ENCODE peak calls at places on chromosomes 4 and X, in seven cellular contexts. One of them, this sample, is unnamed.

GRCh38 chrX:19758536-19758935 is 128.9 kb downstream of the SH3KBP1 start:
- DNase-seq in HCT116: no peak
- DNase-seq in stomach: no peak
- DNase-seq in upper lobe of left lung: no peak
- DNase-seq in adrenal gland: no peak
- DNase-seq in A549: no peak
- DNase-seq in NB4: peak
- DNase-seq in this sample: no peak

GRCh38 chr4:53763813-53764597 is 172.7 kb upstream of the LNX1 start:
- DNase-seq in NB4: no peak
- DNase-seq in HCT116: no peak
- DNase-seq in stomach: no peak
- DNase-seq in adrenal gland: no peak
- DNase-seq in A549: no peak
- DNase-seq in upper lobe of left lung: no peak
- DNase-seq in this sample: no peak

GRCh38 chrX:149145845-149146285 is 359.2 kb downstream of the IDS start:
- DNase-seq in adrenal gland: no peak
- DNase-seq in NB4: peak
- DNase-seq in HCT116: no peak
- DNase-seq in upper lobe of left lung: no peak
- DNase-seq in stomach: no peak
- DNase-seq in A549: no peak
- DNase-seq in this sample: no peak

GRCh38 chr4:102501176-102501634 is at the start of gene NFKB1:
- DNase-seq in A549: no peak
- DNase-seq in adrenal gland: peak
- DNase-seq in HCT116: no peak
- DNase-seq in stomach: peak
- DNase-seq in upper lobe of left lung: peak
- DNase-seq in NB4: peak
- DNase-seq in this sample: peak

GRCh38 chrX:54641530-54641929 is 111.5 kb downstream of the GNL3L start:
- DNase-seq in upper lobe of left lung: no peak
- DNase-seq in HCT116: no peak
- DNase-seq in NB4: no peak
- DNase-seq in stomach: no peak
- DNase-seq in adrenal gland: no peak
- DNase-seq in A549: no peak
- DNase-seq in this sample: no peak

GRCh38 chr4:1477045-1477905 is 71.0 kb upstream of the NKX1-1 start:
- DNase-seq in stomach: no peak
- DNase-seq in NB4: no peak
- DNase-seq in upper lobe of left lung: no peak
- DNase-seq in HCT116: no peak
- DNase-seq in A549: no peak
- DNase-seq in adrenal gland: no peak
- DNase-seq in this sample: no peak

GRCh38 chr4:64174247-64174882 is 234.9 kb downstream of the TECRL start:
- DNase-seq in stomach: no peak
- DNase-seq in A549: no peak
- DNase-seq in upper lobe of left lung: no peak
- DNase-seq in adrenal gland: no peak
- DNase-seq in NB4: no peak
- DNase-seq in HCT116: no peak
- DNase-seq in this sample: no peak

GRCh38 chrX:129472116-129472515 is 51.2 kb downstream of the SMARCA1 start:
- DNase-seq in adrenal gland: no peak
- DNase-seq in stomach: no peak
- DNase-seq in upper lobe of left lung: no peak
- DNase-seq in HCT116: no peak
- DNase-seq in NB4: no peak
- DNase-seq in A549: no peak
- DNase-seq in this sample: no peak

GRCh38 chr4:152166567-152166966 is 369.3 kb downstream of the FBXW7 start:
- DNase-seq in NB4: peak
- DNase-seq in adrenal gland: no peak
- DNase-seq in HCT116: no peak
- DNase-seq in stomach: no peak
- DNase-seq in A549: no peak
- DNase-seq in upper lobe of left lung: no peak
- DNase-seq in this sample: no peak

GRCh38 chr4:68299492-68300457 is 50.1 kb downstream of the YTHDC1 start:
- DNase-seq in adrenal gland: no peak
- DNase-seq in NB4: no peak
- DNase-seq in A549: no peak
- DNase-seq in upper lobe of left lung: no peak
- DNase-seq in HCT116: no peak
- DNase-seq in stomach: no peak
- DNase-seq in this sample: no peak

GRCh38 chrX:24498181-24498580 is 33.1 kb downstream of the PDK3 start:
- DNase-seq in HCT116: no peak
- DNase-seq in adrenal gland: no peak
- DNase-seq in stomach: no peak
- DNase-seq in A549: peak
- DNase-seq in NB4: peak
- DNase-seq in upper lobe of left lung: no peak
- DNase-seq in this sample: no peak

GRCh38 chrX:103404225-103405008 is 28.1 kb downstream of the BEX3 start:
- DNase-seq in A549: peak
- DNase-seq in upper lobe of left lung: peak
- DNase-seq in stomach: peak
- DNase-seq in HCT116: peak
- DNase-seq in adrenal gland: peak
- DNase-seq in NB4: peak
- DNase-seq in this sample: peak

GRCh38 chr4:73836373-73837269 is at the start of gene CXCL6:
- DNase-seq in NB4: peak
- DNase-seq in adrenal gland: no peak
- DNase-seq in upper lobe of left lung: peak
- DNase-seq in stomach: peak
- DNase-seq in HCT116: no peak
- DNase-seq in A549: no peak
- DNase-seq in this sample: no peak

GRCh38 chr4:41990029-41990382 is 324 bp upstream of the SLC30A9 start:
- DNase-seq in HCT116: no peak
- DNase-seq in A549: peak
- DNase-seq in NB4: no peak
- DNase-seq in adrenal gland: no peak
- DNase-seq in upper lobe of left lung: no peak
- DNase-seq in stomach: no peak
- DNase-seq in this sample: no peak

GRCh38 chr4:152509595-152510209 is 26.2 kb downstream of the FBXW7 start:
- DNase-seq in A549: no peak
- DNase-seq in stomach: no peak
- DNase-seq in upper lobe of left lung: no peak
- DNase-seq in adrenal gland: no peak
- DNase-seq in NB4: peak
- DNase-seq in HCT116: no peak
- DNase-seq in this sample: no peak

GRCh38 chrX:40298569-40298968 is 200.8 kb upstream of the BCOR start:
- DNase-seq in adrenal gland: no peak
- DNase-seq in A549: no peak
- DNase-seq in upper lobe of left lung: no peak
- DNase-seq in HCT116: no peak
- DNase-seq in NB4: no peak
- DNase-seq in stomach: no peak
- DNase-seq in this sample: no peak

GRCh38 chr4:74630551-74630950 is 163.8 kb downstream of the BTC start:
- DNase-seq in adrenal gland: no peak
- DNase-seq in NB4: no peak
- DNase-seq in stomach: no peak
- DNase-seq in upper lobe of left lung: no peak
- DNase-seq in HCT116: no peak
- DNase-seq in A549: no peak
- DNase-seq in this sample: no peak

GRCh38 chr4:186537843-186538521 is 17.4 kb downstream of the MTNR1A start:
- DNase-seq in A549: no peak
- DNase-seq in NB4: no peak
- DNase-seq in upper lobe of left lung: no peak
- DNase-seq in adrenal gland: no peak
- DNase-seq in stomach: no peak
- DNase-seq in HCT116: no peak
- DNase-seq in this sample: no peak

GRCh38 chr4:25677943-25678342 is 22.3 kb downstream of the SLC34A2 start:
- DNase-seq in NB4: no peak
- DNase-seq in HCT116: no peak
- DNase-seq in A549: no peak
- DNase-seq in stomach: no peak
- DNase-seq in adrenal gland: no peak
- DNase-seq in upper lobe of left lung: no peak
- DNase-seq in this sample: no peak

GRCh38 chr4:7876096-7876993 is 63.3 kb downstream of the AFAP1 start:
- DNase-seq in NB4: peak
- DNase-seq in stomach: no peak
- DNase-seq in A549: peak
- DNase-seq in upper lobe of left lung: no peak
- DNase-seq in HCT116: no peak
- DNase-seq in adrenal gland: peak
- DNase-seq in this sample: no peak

GRCh38 chrX:76148753-76149152 is 24.1 kb upstream of the PBDC1 start:
- DNase-seq in HCT116: no peak
- DNase-seq in NB4: peak
- DNase-seq in stomach: no peak
- DNase-seq in adrenal gland: peak
- DNase-seq in upper lobe of left lung: peak
- DNase-seq in A549: no peak
- DNase-seq in this sample: no peak

GRCh38 chrX:97238632-97239031 is 354.9 kb downstream of the RPA4 start:
- DNase-seq in NB4: no peak
- DNase-seq in upper lobe of left lung: no peak
- DNase-seq in adrenal gland: no peak
- DNase-seq in A549: peak
- DNase-seq in stomach: no peak
- DNase-seq in HCT116: peak
- DNase-seq in this sample: no peak

GRCh38 chr4:2958446-2958845 is 4.8 kb downstream of the NOP14 start:
- DNase-seq in upper lobe of left lung: no peak
- DNase-seq in HCT116: no peak
- DNase-seq in A549: no peak
- DNase-seq in adrenal gland: no peak
- DNase-seq in NB4: no peak
- DNase-seq in stomach: no peak
- DNase-seq in this sample: no peak

DNA sequence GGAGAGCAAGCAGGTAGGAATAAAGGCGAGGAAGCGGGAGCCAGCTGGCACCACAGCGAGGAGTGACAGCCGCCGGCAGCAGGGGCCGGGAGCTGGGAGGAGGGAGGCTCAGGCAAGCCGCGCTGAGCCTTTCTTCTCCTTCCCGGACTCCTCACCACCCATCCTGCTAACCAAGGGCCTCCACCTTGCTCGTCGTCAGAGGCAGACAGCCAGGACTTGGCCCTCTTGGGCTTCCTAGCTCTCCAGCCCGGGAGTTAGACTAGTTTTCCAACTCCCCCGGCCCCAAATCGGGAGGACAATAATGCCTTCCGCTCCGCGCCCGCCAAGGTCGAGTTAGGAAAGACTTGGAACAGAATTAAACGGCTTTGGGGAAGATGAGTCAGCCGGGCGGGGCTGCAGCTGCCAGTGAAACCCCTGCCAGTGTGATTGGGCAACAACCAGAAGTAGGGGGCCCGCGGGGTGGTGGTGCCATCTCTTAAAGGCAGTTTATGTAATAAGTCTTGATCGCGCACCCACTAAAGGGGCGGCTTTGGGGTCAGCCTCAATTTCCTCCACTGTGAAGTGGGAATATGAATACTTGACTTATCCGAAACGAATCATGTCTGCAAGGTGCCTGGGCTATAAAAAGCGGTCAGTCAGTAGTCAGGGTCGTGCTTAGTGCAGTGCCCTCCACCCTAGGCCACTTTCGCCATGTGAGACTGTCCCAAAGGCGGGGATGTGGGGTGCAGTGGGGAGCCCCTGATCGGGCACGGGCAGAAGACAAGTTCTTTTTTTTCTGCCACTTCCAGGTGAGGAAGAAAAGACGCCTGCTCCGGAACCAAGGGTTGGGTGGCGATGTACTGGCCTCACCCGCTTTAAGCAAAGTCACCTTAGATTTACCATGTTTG is 6.7 kb upstream of the HSD17B10 start:
- DNase-seq in adrenal gland: peak
- DNase-seq in A549: peak
- DNase-seq in HCT116: no peak
- DNase-seq in NB4: peak
- DNase-seq in upper lobe of left lung: peak
- DNase-seq in stomach: peak
- DNase-seq in this sample: no peak
- TF ChIP-seq POLR2A in adrenal gland: peak
- TF ChIP-seq POLR2A in A549: no peak
- TF ChIP-seq POLR2A in HCT116: no peak
- TF ChIP-seq POLR2A in NB4: peak
- TF ChIP-seq POLR2A in upper lobe of left lung: peak
- TF ChIP-seq POLR2A in stomach: no peak
- TF ChIP-seq POLR2A in this sample: no peak

GRCh38 chr4:101184668-101185067 is 162.7 kb downstream of the PPP3CA start:
- DNase-seq in adrenal gland: no peak
- DNase-seq in stomach: no peak
- DNase-seq in upper lobe of left lung: no peak
- DNase-seq in A549: no peak
- DNase-seq in NB4: no peak
- DNase-seq in HCT116: no peak
- DNase-seq in this sample: no peak
- TF ChIP-seq POLR2A in adrenal gland: no peak
- TF ChIP-seq POLR2A in stomach: no peak
- TF ChIP-seq POLR2A in upper lobe of left lung: no peak
- TF ChIP-seq POLR2A in A549: no peak
- TF ChIP-seq POLR2A in NB4: no peak
- TF ChIP-seq POLR2A in HCT116: no peak
- TF ChIP-seq POLR2A in this sample: no peak

GRCh38 chr4:130071746-130072145 is 975.8 kb downstream of the C4orf33 start:
- DNase-seq in NB4: peak
- DNase-seq in stomach: no peak
- DNase-seq in HCT116: no peak
- DNase-seq in adrenal gland: no peak
- DNase-seq in A549: no peak
- DNase-seq in upper lobe of left lung: no peak
- DNase-seq in this sample: no peak
- TF ChIP-seq POLR2A in NB4: no peak
- TF ChIP-seq POLR2A in stomach: no peak
- TF ChIP-seq POLR2A in HCT116: no peak
- TF ChIP-seq POLR2A in adrenal gland: no peak
- TF ChIP-seq POLR2A in A549: no peak
- TF ChIP-seq POLR2A in upper lobe of left lung: no peak
- TF ChIP-seq POLR2A in this sample: no peak

DNA sequence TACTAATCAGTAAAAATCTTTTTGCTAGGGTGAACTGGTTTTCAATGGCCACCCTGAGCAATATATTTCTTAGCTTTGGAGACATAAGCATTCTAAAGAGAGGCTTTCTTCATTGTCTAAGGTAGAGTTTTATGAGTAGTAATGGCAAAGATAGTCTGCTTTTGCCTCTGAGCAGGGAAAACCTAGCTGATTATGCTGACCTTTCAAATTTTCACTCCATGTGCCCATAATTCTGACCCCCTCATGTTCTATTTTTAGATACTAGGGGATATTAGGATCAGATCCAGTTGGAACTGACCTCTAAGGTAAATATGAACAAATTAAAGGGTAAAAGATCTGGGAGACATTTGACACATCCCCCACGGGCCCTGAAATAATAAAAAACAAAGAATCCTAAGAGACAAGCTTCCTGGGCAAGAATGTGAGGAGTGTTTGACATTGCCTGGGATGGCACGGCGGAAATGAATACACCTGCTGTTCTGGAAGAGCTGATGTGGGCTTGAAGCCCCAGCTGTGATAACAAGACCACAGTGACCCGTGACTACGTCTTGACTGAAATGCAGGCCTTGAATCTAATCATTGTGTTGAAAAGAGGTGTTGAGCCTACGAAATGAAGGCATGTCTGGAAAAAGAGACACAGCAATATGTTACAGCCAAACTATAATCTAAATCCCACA is 392.1 kb upstream of the FRG1 start:
- DNase-seq in adrenal gland: no peak
- DNase-seq in stomach: no peak
- DNase-seq in HCT116: no peak
- DNase-seq in A549: no peak
- DNase-seq in upper lobe of left lung: no peak
- DNase-seq in NB4: no peak
- DNase-seq in this sample: no peak
- TF ChIP-seq POLR2A in adrenal gland: no peak
- TF ChIP-seq POLR2A in stomach: no peak
- TF ChIP-seq POLR2A in HCT116: no peak
- TF ChIP-seq POLR2A in A549: no peak
- TF ChIP-seq POLR2A in upper lobe of left lung: no peak
- TF ChIP-seq POLR2A in NB4: no peak
- TF ChIP-seq POLR2A in this sample: no peak